ENCODE peak calls at places on chromosomes 3 and 15, in four cellular contexts. One of them, this sample, is unnamed.

GRCh38 chr3:182829761-182830405 is 36.6 kb downstream of the ATP11B start:
- DNase-seq in GM03348: no peak
- DNase-seq in cardiac fibroblast: no peak
- DNase-seq in IMR-90: no peak
- DNase-seq in this sample: no peak

GRCh38 chr3:10457560-10457959 is 47.8 kb downstream of the ATP2B2 start:
- DNase-seq in GM03348: no peak
- DNase-seq in cardiac fibroblast: no peak
- DNase-seq in IMR-90: no peak
- DNase-seq in this sample: no peak

GRCh38 chr15:89452330-89452836 is 44.0 kb downstream of the RHCG start:
- DNase-seq in GM03348: no peak
- DNase-seq in cardiac fibroblast: no peak
- DNase-seq in IMR-90: no peak
- DNase-seq in this sample: no peak

GRCh38 chr15:90762109-90762508 is 45.0 kb downstream of the BLM start:
- DNase-seq in GM03348: peak; percentile 64
- DNase-seq in cardiac fibroblast: peak; percentile 64
- DNase-seq in IMR-90: peak; percentile 68
- DNase-seq in this sample: peak; percentile 76

GRCh38 chr15:81921163-81921562 is 124.7 kb downstream of the MEX3B start:
- DNase-seq in GM03348: no peak
- DNase-seq in cardiac fibroblast: no peak
- DNase-seq in IMR-90: no peak
- DNase-seq in this sample: no peak

GRCh38 chr3:177944228-177944661 is 592.0 kb upstream of the KCNMB2 start:
- DNase-seq in GM03348: no peak
- DNase-seq in cardiac fibroblast: peak; percentile 18
- DNase-seq in IMR-90: peak; percentile 2
- DNase-seq in this sample: peak; percentile 28

GRCh38 chr3:23055733-23056376 is 147.3 kb upstream of the UBE2E2 start:
- DNase-seq in GM03348: peak; percentile 75
- DNase-seq in cardiac fibroblast: peak; percentile 68
- DNase-seq in IMR-90: peak; percentile 76
- DNase-seq in this sample: peak; percentile 88

GRCh38 chr15:57927091-57927631 is 138.3 kb downstream of the ALDH1A2 start:
- DNase-seq in GM03348: no peak
- DNase-seq in cardiac fibroblast: no peak
- DNase-seq in IMR-90: no peak
- DNase-seq in this sample: no peak

GRCh38 chr3:41717591-41718093 is 244.3 kb downstream of the ULK4 start:
- DNase-seq in GM03348: no peak
- DNase-seq in cardiac fibroblast: no peak
- DNase-seq in IMR-90: no peak
- DNase-seq in this sample: no peak

GRCh38 chr3:153050978-153051377 is 111.0 kb upstream of the RAP2B start:
- DNase-seq in GM03348: no peak
- DNase-seq in cardiac fibroblast: no peak
- DNase-seq in IMR-90: no peak
- DNase-seq in this sample: no peak

GRCh38 chr3:124584552-124585391 is 145.5 kb upstream of the UMPS start:
- DNase-seq in GM03348: peak; percentile 70
- DNase-seq in cardiac fibroblast: peak; percentile 34
- DNase-seq in IMR-90: peak; percentile 22
- DNase-seq in this sample: no peak

This sample was measured in LHCN-M2.